ENCODE peak calls at places on chromosomes 7 and 10, in eight cellular contexts. W is HCT116, D is A549, L is endothelial cell of umbilical vein, T is K562, H is GM12878, Q is H1, X is HepG2. N is an unnamed sample.

GRCh38 chr10:24223953-24224352 is 15.0 kb downstream of the KIAA1217 start:
- DNase-seq in D (no peak), L (no peak), T (no peak), H (no peak), W (no peak), X (no peak), Q (no peak), N (no peak)

GRCh38 chr10:4688168-4688567 is 137.8 kb upstream of the AKR1E2 start:
- DNase-seq in H (no peak), X (no peak), Q (no peak), L (no peak), D (no peak), T (no peak), W (no peak), N (no peak)

GRCh38 chr7:115216652-115217051 is 294.8 kb downstream of the MDFIC start:
- DNase-seq in H (no peak), L (no peak), W (no peak), X (no peak), Q (no peak), T (no peak), D (no peak), N (no peak)

GRCh38 chr10:556971-557370 is 132.5 kb downstream of the DIP2C start:
- DNase-seq in Q (no peak), L (no peak), T (no peak), X (no peak), W (no peak), H (no peak), D (no peak), N (no peak)

GRCh38 chr7:131543298-131543697 is 13.1 kb downstream of the PODXL start:
- DNase-seq in X (no peak), H (no peak), T (no peak), Q (no peak), W (no peak), D (no peak), L (no peak), N (no peak)

GRCh38 chr10:132411561-132412253 is 14.7 kb downstream of the PWWP2B start:
- DNase-seq in T (peak), L (peak), W (no peak), D (no peak), X (no peak), Q (no peak), H (no peak), N (no peak)

GRCh38 chr10:77251297-77252013 is 386.2 kb downstream of the KCNMA1 start:
- DNase-seq in X (peak), W (peak), H (no peak), Q (no peak), L (peak), D (peak), T (peak), N (peak)

GRCh38 chr7:1679326-1679965 is 9.4 kb downstream of the ELFN1 start:
- DNase-seq in D (no peak), X (no peak), L (no peak), W (no peak), T (no peak), Q (no peak), H (no peak), N (no peak)

GRCh38 chr7:73840715-73841379 is 1.5 kb downstream of the METTL27 start:
- DNase-seq in Q (no peak), W (no peak), D (no peak), X (no peak), L (no peak), T (no peak), H (no peak), N (peak)

GRCh38 chr10:97690138-97690537 is 3.1 kb upstream of the AVPI1 start:
- DNase-seq in W (no peak), T (no peak), Q (no peak), L (no peak), X (no peak), D (no peak), H (no peak), N (no peak)

GRCh38 chr7:4819450-4820404 is 42.1 kb downstream of the PAPOLB start:
- DNase-seq in X (no peak), T (no peak), D (no peak), L (no peak), Q (no peak), H (no peak), W (no peak), N (no peak)

GRCh38 chr10:103449208-103450144 is 2.7 kb downstream of the CALHM2 start:
- DNase-seq in T (no peak), H (no peak), Q (no peak), L (no peak), X (no peak), W (no peak), D (no peak), N (no peak)

GRCh38 chr10:83817797-83818196 is 321.5 kb upstream of the GHITM start:
- DNase-seq in T (no peak), W (no peak), D (no peak), X (no peak), L (no peak), H (no peak), Q (no peak), N (no peak)

GRCh38 chr7:70406419-70407189 is 725.3 kb upstream of the GALNT17 start:
- DNase-seq in W (no peak), D (no peak), Q (no peak), X (no peak), H (no peak), T (no peak), L (no peak), N (no peak)

GRCh38 chr7:139328375-139328774 is 12.8 kb upstream of the FMC1 start:
- DNase-seq in L (no peak), X (no peak), H (no peak), D (peak), Q (no peak), T (no peak), W (no peak), N (no peak)

GRCh38 chr7:112462236-112462635 is 12.0 kb downstream of the IFRD1 start:
- DNase-seq in T (no peak), W (no peak), L (peak), X (peak), D (peak), H (no peak), Q (no peak), N (peak)

GRCh38 chr7:27714831-27715444 is 25.0 kb upstream of the TAX1BP1 start:
- DNase-seq in W (no peak), H (no peak), T (no peak), Q (no peak), X (peak), D (no peak), L (peak), N (no peak)

GRCh38 chr7:139741813-139742344 is 35.9 kb downstream of the HIPK2 start:
- DNase-seq in W (no peak), Q (no peak), L (peak), X (no peak), H (no peak), D (no peak), T (no peak), N (no peak)

GRCh38 chr10:90088008-90088322 is 386.6 kb downstream of the KIF20B start:
- DNase-seq in W (no peak), Q (no peak), X (no peak), T (no peak), L (no peak), D (no peak), H (no peak), N (no peak)

GRCh38 chr7:149773446-149774236 is at the start of gene ZNF467:
- DNase-seq in L (peak), D (peak), W (no peak), X (no peak), Q (no peak), H (no peak), T (peak), N (peak)

GRCh38 chr10:50326757-50327701 is 75.7 kb upstream of the ASAH2 start:
- DNase-seq in T (peak), H (no peak), D (peak), Q (no peak), L (peak), X (no peak), W (no peak), N (no peak)

GRCh38 chr7:38796636-38797501 is 112.1 kb downstream of the VPS41 start:
- DNase-seq in L (peak), W (peak), H (peak), X (peak), T (peak), D (peak), Q (no peak), N (peak)

GRCh38 chr7:150784120-150784736 is 15.9 kb downstream of the TMEM176B start:
- DNase-seq in W (no peak), T (no peak), X (peak), H (peak), Q (no peak), L (no peak), D (peak), N (peak)

GRCh38 chr10:23035569-23035968 is 59.8 kb upstream of the MSRB2 start:
- DNase-seq in Q (peak), H (no peak), W (peak), T (no peak), X (peak), L (no peak), D (peak), N (no peak)

GRCh38 chr10:8640878-8641277 is 586.4 kb downstream of the GATA3 start:
- DNase-seq in T (no peak), Q (no peak), D (no peak), H (no peak), X (no peak), W (no peak), L (no peak), N (no peak)

GRCh38 chr7:36862685-36863375 is 138.5 kb upstream of the AOAH start:
- DNase-seq in T (no peak), L (no peak), Q (no peak), X (no peak), H (no peak), W (no peak), D (no peak), N (no peak)

GRCh38 chr7:142866361-142867096 is 11.7 kb downstream of the EPHB6 start:
- DNase-seq in Q (no peak), H (no peak), X (peak), D (peak), W (no peak), T (peak), L (peak), N (no peak)

GRCh38 chr7:27154901-27155815 is 1.3 kb downstream of the HOXA7 start:
- DNase-seq in X (no peak), L (peak), T (no peak), W (no peak), D (no peak), Q (no peak), H (no peak), N (peak)

GRCh38 chr7:124667312-124667711 is 98.3 kb downstream of the GPR37 start:
- DNase-seq in W (no peak), X (no peak), Q (no peak), H (no peak), L (no peak), D (no peak), T (no peak), N (no peak)

GRCh38 chr7:120964088-120964487 is 13.5 kb downstream of the ING3 start:
- DNase-seq in X (no peak), T (no peak), H (no peak), Q (no peak), D (no peak), L (no peak), W (no peak), N (no peak)

GRCh38 chr10:26776258-26776657 is 78.8 kb downstream of the PDSS1 start:
- DNase-seq in T (no peak), X (no peak), H (no peak), D (no peak), L (no peak), Q (no peak), W (no peak), N (no peak)

GRCh38 chr10:354901-355617 is 219.8 kb downstream of the ZMYND11 start:
- DNase-seq in D (no peak), W (no peak), Q (no peak), X (no peak), T (no peak), L (no peak), H (no peak), N (no peak)

GRCh38 chr7:93138576-93138975 is 9.6 kb downstream of the SAMD9L start:
- DNase-seq in Q (no peak), L (no peak), X (no peak), H (no peak), T (no peak), W (no peak), D (no peak), N (no peak)

GRCh38 chr7:93132216-93132615 is 14.4 kb upstream of the SAMD9 start:
- DNase-seq in L (no peak), D (no peak), T (no peak), W (no peak), H (no peak), Q (no peak), X (no peak), N (no peak)

DNA sequence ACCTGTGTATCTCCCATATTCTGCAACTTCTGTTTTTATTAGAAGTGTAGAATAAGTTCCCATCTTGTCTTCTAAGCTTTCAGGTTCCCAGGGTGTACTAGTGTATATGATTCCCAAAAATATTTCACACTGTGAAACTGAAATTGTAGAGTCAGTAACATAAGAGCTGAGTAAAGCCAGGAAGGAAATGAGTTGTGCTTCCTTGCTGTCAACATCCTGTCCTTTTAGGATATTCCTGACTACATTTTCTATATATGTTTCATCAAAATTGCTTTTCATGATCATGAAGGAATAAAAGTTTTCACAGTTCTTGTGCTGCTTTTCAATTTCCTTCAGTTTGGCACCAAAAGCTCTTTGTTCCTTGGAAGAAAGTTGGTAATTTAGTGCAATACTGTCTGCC is 15.2 kb downstream of the SAMD9L start:
- DNase-seq in L (peak), T (no peak), H (no peak), X (no peak), D (no peak), W (no peak), Q (no peak), N (no peak)
- TF ChIP-seq MAX in L (no peak), T (no peak), H (no peak), X (no peak), D (no peak), W (no peak), Q (no peak), N (no peak)

DNA sequence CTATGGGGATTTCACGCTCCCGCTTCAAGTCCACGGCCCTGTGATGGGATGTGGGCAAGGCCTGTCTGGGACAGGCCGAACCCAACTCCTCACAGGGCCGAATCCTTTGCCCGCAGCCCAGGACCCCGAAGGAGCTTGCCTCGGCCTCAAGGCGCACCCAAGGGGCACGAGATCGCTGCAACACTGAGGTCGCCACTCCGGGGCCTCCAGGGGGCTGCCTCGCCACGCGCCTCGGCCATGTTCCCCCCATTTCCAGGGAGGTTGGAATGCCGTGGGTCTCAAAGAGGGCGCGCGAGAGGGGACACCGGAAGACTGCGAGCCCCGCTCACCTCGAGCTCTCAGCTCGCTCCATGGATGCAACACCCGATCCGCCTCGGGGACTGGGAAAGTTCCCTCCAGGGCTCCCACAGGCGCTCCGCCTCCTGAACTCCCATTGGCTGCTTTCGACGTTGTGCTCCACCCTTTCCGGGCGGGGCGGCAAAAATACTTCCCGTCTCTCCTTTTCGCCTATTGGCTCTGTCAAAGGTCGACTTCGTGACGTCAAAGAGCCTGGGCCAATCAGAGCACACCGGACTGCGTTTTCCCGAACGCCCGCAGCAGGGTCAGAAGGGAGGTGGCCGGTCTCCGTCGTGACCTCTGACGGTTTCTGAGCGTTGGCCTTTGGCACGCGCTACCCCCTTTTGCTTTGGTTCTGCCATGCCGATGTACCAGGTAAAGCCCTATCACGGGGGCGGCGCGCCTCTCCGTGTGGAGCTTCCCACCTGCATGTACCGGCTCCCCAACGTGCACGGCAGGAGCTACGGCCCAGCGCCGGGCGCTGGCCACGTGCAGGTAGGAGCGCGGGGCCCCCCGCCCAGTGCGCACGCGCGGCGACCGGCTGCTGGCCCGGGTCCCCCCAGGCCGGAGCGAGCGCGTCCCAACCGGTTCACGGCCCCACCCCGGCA is at the start of the genes AIMP2 and PMS2:
- DNase-seq in X (peak), H (peak), Q (peak), W (peak), D (peak), T (peak), L (peak), N (peak)
- TF ChIP-seq POLR2A in X (peak), H (peak), Q (peak), W (peak), D (peak), T (peak), L (peak), N (peak)

GRCh38 chr7:84258628-84259027 is 64.0 kb upstream of the SEMA3A start:
- DNase-seq in H (no peak), X (no peak), W (no peak), Q (no peak), L (no peak), T (no peak), D (no peak), N (no peak)

GRCh38 chr7:84264341-84264740 is 69.8 kb upstream of the SEMA3A start:
- DNase-seq in D (no peak), L (no peak), H (no peak), Q (no peak), W (no peak), X (no peak), T (no peak), N (no peak)

GRCh38 chr7:84261509-84261908 is 66.9 kb upstream of the SEMA3A start:
- DNase-seq in W (no peak), D (no peak), T (no peak), Q (no peak), L (no peak), H (no peak), X (no peak), N (no peak)

DNA sequence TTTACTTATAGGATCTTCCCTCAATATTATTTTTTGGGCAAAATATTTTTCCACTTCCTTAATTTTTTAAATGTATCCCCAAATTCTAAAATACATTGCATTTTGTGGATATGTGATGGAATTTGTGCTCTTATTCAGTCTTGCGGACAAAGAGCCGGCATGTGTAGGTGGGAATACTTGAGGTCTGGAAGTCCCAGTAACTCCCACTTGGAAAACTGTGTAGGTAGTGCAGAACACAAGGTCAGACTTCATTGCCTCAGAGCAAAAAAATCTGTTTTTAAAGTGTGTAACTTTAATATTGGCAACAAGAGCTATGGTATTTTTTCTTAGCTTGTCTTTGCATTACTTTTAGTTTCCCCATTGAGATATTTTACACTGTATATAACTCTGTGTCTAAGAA is 68.5 kb upstream of the SEMA3A start:
- DNase-seq in Q (no peak), D (no peak), W (no peak), H (no peak), L (no peak), T (no peak), X (no peak), N (no peak)
- TF ChIP-seq MAX in Q (no peak), D (no peak), W (no peak), H (no peak), L (no peak), T (no peak), X (no peak), N (no peak)

GRCh38 chr10:100998991-100999741 is 442 bp upstream of the LZTS2 start:
- DNase-seq in W (no peak), X (peak), T (peak), L (peak), Q (no peak), H (no peak), D (peak), N (peak)
- TF ChIP-seq POLR2A in W (no peak), X (peak), T (peak), L (peak), Q (peak), H (peak), D (peak), N (no peak)

DNA sequence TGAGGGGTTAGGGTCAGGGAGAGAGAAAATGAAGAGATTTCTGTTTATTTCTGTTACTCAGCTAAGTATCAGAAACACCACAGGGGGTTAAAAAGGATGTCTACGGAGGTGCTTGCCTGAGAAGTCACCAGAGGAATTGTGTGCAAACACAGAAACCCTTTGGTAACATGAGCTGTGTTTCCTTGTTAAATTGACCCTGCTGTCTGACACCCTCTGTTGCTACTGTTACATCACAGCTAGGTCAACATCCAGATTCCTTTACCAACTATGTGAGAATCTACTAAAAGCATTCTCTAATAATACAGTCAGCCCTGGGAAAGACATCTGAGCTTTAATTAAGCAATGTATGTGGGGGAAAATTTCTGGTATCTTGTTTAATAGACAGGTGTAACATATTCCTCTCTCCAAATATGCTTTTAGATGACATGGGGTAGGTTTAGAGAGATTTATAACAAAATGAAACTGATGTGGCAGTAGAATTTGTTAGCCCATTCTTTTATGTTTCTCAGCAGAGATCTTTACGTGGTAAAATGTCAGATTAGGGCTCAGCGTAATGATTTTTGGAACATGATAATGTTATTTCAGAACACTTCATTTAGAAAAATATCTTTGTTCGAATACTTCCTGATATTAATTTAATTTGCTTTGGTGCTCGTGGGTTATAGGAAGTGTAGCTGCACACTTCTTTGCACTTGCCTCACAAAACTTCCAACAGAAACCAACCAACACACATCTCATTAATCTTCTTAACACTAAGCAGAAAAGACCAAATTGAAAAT is 168.0 kb upstream of the AHR start:
- DNase-seq in Q (no peak), L (peak), T (no peak), H (no peak), W (peak), X (peak), D (peak), N (no peak)
- TF ChIP-seq MAX in Q (no peak), L (no peak), T (no peak), H (no peak), W (no peak), X (peak), D (no peak), N (no peak)

GRCh38 chr7:80644054-80644453 is 5.6 kb downstream of the CD36 start:
- DNase-seq in X (no peak), D (no peak), H (no peak), T (no peak), Q (no peak), W (no peak), L (no peak), N (no peak)

GRCh38 chr7:80643336-80643925 is 5.0 kb downstream of the CD36 start:
- DNase-seq in H (no peak), D (no peak), L (no peak), T (no peak), W (no peak), X (no peak), Q (no peak), N (peak)

GRCh38 chr7:80640841-80641240 is 2.4 kb downstream of the CD36 start:
- DNase-seq in X (no peak), Q (no peak), W (no peak), L (no peak), T (no peak), H (no peak), D (no peak), N (no peak)

GRCh38 chr7:80642871-80643270 is 4.4 kb downstream of the CD36 start:
- DNase-seq in D (no peak), Q (no peak), X (peak), L (no peak), T (no peak), H (no peak), W (no peak), N (peak)

GRCh38 chr7:80641548-80641947 is 3.1 kb downstream of the CD36 start:
- DNase-seq in W (no peak), T (no peak), X (no peak), H (no peak), L (no peak), Q (no peak), D (no peak), N (no peak)
- TF ChIP-seq POLR2A in W (no peak), T (no peak), X (no peak), H (no peak), L (no peak), Q (no peak), D (no peak), N (no peak)